ENCODE peak calls at places on chromosome 16, in five cellular contexts. L, O, H, S and V are unnamed samples.

GRCh38 chr16:76194621-76195015 is 82.6 kb upstream of the CNTNAP4 start:
- DNase-seq in L (no peak), O (no peak), H (no peak), S (no peak), V (no peak)

GRCh38 chr16:88649924-88650748 is 717 bp downstream of the CYBA start:
- DNase-seq in L (no peak), O (peak), H (peak), S (peak), V (peak)

GRCh38 chr16:75837681-75838080 is 111.4 kb upstream of the CPHXL start:
- DNase-seq in L (no peak), O (no peak), H (no peak), S (no peak), V (no peak)

GRCh38 chr16:50626868-50627267 is 54.2 kb downstream of the SNX20 start:
- DNase-seq in L (no peak), O (no peak), H (no peak), S (no peak), V (no peak)

GRCh38 chr16:66475232-66475631 is 48.1 kb downstream of the BEAN1 start:
- DNase-seq in L (no peak), O (no peak), H (no peak), S (no peak), V (no peak)

GRCh38 chr16:13018026-13018425 is 116.6 kb downstream of the SHISA9 start:
- DNase-seq in L (no peak), O (no peak), H (no peak), S (no peak), V (no peak)

GRCh38 chr16:81195907-81196534 is 42.5 kb upstream of the BCO1 start:
- DNase-seq in L (no peak), O (no peak), H (no peak), S (no peak), V (no peak)

GRCh38 chr16:17329412-17329811 is 141.3 kb downstream of the XYLT1 start:
- DNase-seq in L (no peak), O (no peak), H (no peak), S (no peak), V (no peak)

GRCh38 chr16:86117235-86117634 is 218.3 kb downstream of the IRF8 start:
- DNase-seq in L (no peak), O (no peak), H (no peak), S (no peak), V (no peak)

GRCh38 chr16:4032768-4033167 is 83.5 kb downstream of the ADCY9 start:
- DNase-seq in L (peak), O (no peak), H (no peak), S (no peak), V (peak)

GRCh38 chr16:28263305-28263704 is 29.0 kb upstream of the SBK1 start:
- DNase-seq in L (no peak), O (no peak), H (no peak), S (no peak), V (no peak)

GRCh38 chr16:25108054-25108453 is 3.5 kb upstream of the LCMT1 start:
- DNase-seq in L (no peak), O (no peak), H (peak), S (peak), V (peak)

GRCh38 chr16:1057252-1057932 is 15.2 kb upstream of the SSTR5 start:
- DNase-seq in L (no peak), O (peak), H (peak), S (peak), V (no peak)

GRCh38 chr16:21277927-21278706 is at the start of gene CRYM:
- DNase-seq in L (peak), O (peak), H (peak), S (no peak), V (peak)

GRCh38 chr16:83704656-83705055 is 103.1 kb upstream of the HSBP1 start:
- DNase-seq in L (no peak), O (no peak), H (no peak), S (no peak), V (no peak)

GRCh38 chr16:66459878-66460277 is 32.8 kb downstream of the BEAN1 start:
- DNase-seq in L (no peak), O (peak), H (no peak), S (no peak), V (no peak)

GRCh38 chr16:2150418-2151187 is 2.2 kb downstream of the RAB26 start:
- DNase-seq in L (no peak), O (no peak), H (no peak), S (no peak), V (peak)